ENCODE peak calls at places on chromosomes 7 and 10, in nine cellular contexts. H is transverse colon, W is heart left ventricle, C is erythroblast, X is A549, Q is vagina, P is right lobe of liver, I is tibial nerve, K is stomach. T is an unnamed sample.

GRCh38 chr7:91135703-91136102 is 128.5 kb upstream of the FZD1 start:
- DNase-seq in H (no peak), W (no peak), C (no peak), X (no peak), Q (no peak), P (no peak), I (no peak), K (no peak), T (no peak)

GRCh38 chr7:129169171-129169643 is 19.2 kb upstream of the SMO start:
- DNase-seq in H (peak), W (peak), C (peak), X (no peak), Q (no peak), P (peak), I (peak), K (peak), T (no peak)

GRCh38 chr7:24102988-24103387 is 181.0 kb upstream of the NPY start:
- DNase-seq in H (no peak), W (no peak), C (no peak), X (no peak), Q (no peak), P (no peak), I (no peak), K (no peak), T (no peak)

GRCh38 chr10:17959870-17960269 is 8.2 kb downstream of the SLC39A12 start:
- DNase-seq in H (no peak), W (no peak), C (no peak), X (no peak), Q (no peak), P (no peak), I (no peak), K (no peak), T (no peak)

GRCh38 chr7:24788956-24789576 is 31.8 kb upstream of the GSDME start:
- DNase-seq in H (no peak), W (no peak), C (no peak), X (no peak), Q (no peak), P (no peak), I (no peak), K (no peak), T (no peak)

GRCh38 chr10:72509951-72510350 is 115.9 kb downstream of the MICU1 start:
- DNase-seq in H (no peak), W (no peak), C (no peak), X (no peak), Q (no peak), P (no peak), I (no peak), K (no peak), T (no peak)

GRCh38 chr7:107998660-107999480 is 4.1 kb downstream of the LAMB1 start:
- DNase-seq in H (no peak), W (no peak), C (no peak), X (no peak), Q (no peak), P (no peak), I (no peak), K (no peak), T (no peak)

GRCh38 chr7:117193564-117193963 is 129.3 kb downstream of the WNT2 start:
- DNase-seq in H (no peak), W (no peak), C (peak), X (no peak), Q (no peak), P (no peak), I (no peak), K (no peak), T (no peak)

GRCh38 chr7:117068511-117069155 is 115.3 kb downstream of the ST7 start:
- DNase-seq in H (no peak), W (no peak), C (no peak), X (no peak), Q (no peak), P (no peak), I (no peak), K (no peak), T (no peak)

GRCh38 chr10:89346264-89346971 is 18.6 kb downstream of the IFIT3 start:
- DNase-seq in H (no peak), W (no peak), C (no peak), X (no peak), Q (no peak), P (no peak), I (peak), K (no peak), T (no peak)

GRCh38 chr7:106344861-106345260 is 60.1 kb upstream of the NAMPT start:
- DNase-seq in H (no peak), W (no peak), C (no peak), X (no peak), Q (no peak), P (no peak), I (peak), K (no peak), T (no peak)

GRCh38 chr7:31860925-31861324 is 173.9 kb downstream of the PPP1R17 start:
- DNase-seq in H (no peak), W (no peak), C (no peak), X (no peak), Q (no peak), P (no peak), I (no peak), K (no peak), T (no peak)

GRCh38 chr10:70602665-70603438 is at the start of gene PRF1:
- DNase-seq in H (peak), W (peak), C (no peak), X (no peak), Q (no peak), P (peak), I (no peak), K (peak), T (no peak)

GRCh38 chr7:33671521-33672262 is 233.6 kb upstream of the BMPER start:
- DNase-seq in H (no peak), W (no peak), C (no peak), X (no peak), Q (no peak), P (no peak), I (no peak), K (no peak), T (no peak)

GRCh38 chr7:90384433-90384832 is 18.8 kb upstream of the CLDN12 start:
- DNase-seq in H (no peak), W (no peak), C (no peak), X (no peak), Q (no peak), P (no peak), I (no peak), K (no peak), T (no peak)

DNA sequence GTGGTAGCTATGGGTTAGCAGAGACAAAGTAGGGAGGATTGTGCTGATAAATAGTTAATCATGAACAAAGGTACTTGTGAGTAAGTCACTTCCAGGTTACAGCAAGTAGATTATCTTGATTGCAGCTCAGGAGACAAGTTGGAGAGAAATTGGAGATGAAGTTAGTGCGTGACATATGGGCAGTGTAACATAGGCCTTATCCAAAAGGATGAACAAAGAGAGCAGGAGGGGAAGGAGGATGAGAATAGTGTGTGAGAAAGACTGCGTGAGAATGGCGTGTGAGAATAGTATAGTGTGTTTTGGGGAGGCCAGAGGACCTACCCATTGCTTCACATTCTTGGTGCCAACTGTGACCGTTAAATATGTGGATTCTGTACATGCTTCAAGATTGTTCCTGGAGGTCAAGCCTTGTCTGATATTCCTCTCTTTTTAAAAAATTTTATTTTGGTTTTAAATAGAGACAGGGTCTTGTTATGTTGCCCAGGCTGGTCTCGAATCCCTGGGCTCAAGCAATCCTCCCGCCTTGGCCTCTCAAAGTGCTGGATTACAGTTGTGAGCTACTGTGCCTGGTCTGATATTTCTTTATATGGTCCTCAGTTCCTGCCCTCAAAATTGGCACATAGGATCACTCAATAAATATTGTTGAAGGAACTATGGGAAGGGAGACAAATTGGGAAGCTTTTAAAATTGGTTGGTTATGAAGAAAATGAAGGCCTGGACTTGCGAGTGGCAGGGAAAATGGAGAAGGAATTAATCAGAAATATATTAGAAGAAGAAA is 3.2 kb downstream of the VCL start:
- DNase-seq in H (no peak), W (no peak), C (no peak), X (no peak), Q (no peak), P (no peak), I (no peak), K (no peak), T (no peak)
- TF ChIP-seq POLR2A in H (no peak), W (no peak), C (no peak), X (no peak), Q (no peak), P (no peak), I (no peak), K (no peak), T (no peak)

DNA sequence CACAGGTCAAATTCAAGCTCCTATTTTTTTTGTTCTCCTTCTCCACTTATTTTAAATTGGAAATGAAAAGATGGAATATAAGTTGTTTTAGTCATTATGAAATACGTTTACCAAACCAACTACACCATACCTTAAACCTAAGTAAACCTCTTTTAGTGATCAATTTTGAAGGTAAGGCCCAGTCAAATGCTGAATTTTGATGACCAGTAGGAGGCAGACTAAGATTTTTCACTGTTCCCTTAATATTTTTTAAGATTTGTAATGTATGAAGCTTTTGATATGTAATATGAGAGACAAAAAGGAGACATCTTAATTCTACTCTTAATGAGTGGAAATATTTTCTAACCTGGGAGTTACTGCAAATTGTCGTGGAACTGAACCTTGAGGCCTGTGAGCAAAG is 311.6 kb downstream of the EXOC4 start:
- DNase-seq in H (no peak), W (no peak), C (no peak), X (no peak), Q (no peak), P (no peak), I (no peak), K (no peak), T (no peak)
- TF ChIP-seq POLR2A in H (no peak), W (no peak), C (no peak), X (no peak), Q (no peak), P (no peak), I (no peak), K (no peak), T (no peak)

DNA sequence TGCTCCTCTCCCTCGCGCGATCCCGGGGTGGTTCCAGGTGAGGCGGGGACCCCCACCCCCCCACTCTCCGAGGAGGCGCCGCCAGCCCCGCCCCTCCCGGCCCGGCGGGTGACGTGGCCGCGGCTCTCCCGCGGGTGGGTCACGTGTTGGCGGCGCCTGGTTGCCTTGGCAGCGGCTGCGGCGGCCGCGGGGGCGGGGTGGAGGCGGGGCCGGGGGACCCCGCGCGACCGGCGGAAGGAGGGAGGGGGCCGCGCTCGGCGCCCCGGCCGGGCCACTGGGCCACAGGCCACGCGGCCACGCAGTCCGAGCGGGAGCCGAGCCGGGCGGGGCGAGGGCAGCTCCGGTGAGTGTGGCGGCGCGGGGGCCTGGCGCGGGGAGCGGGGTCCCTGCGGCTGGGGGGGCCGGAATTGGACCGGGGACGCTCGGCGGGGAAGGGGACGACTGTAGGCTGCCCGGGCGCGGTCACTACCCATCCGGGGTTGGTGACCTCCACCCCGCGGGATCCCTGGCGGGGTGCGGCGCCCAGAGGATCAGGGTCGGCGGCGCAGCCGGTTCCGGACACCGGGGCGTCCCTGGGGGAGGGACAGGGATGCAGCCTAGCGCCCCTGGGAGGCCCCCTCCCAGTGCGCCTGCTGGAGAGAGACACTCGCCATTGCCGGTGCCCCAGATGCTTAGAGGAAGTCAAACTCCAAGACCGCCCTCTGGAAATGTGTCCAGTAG is at the start of gene ORAI2:
- DNase-seq in H (peak), W (peak), C (peak), X (peak), Q (no peak), P (peak), I (peak), K (peak), T (peak)
- TF ChIP-seq POLR2A in H (no peak), W (peak), C (peak), X (peak), Q (no peak), P (no peak), I (no peak), K (no peak), T (peak)

GRCh38 chr10:132538790-132539421 is 1.3 kb downstream of the INPP5A start:
- DNase-seq in H (peak), W (peak), C (no peak), X (no peak), Q (no peak), P (peak), I (no peak), K (no peak), T (no peak)

GRCh38 chr10:132538031-132538789 is 623 bp downstream of the INPP5A start:
- DNase-seq in H (peak), W (peak), C (peak), X (no peak), Q (no peak), P (peak), I (no peak), K (peak), T (no peak)

GRCh38 chr10:132536241-132536963 is 1.2 kb upstream of the INPP5A start:
- DNase-seq in H (peak), W (peak), C (no peak), X (no peak), Q (no peak), P (peak), I (no peak), K (peak), T (no peak)

GRCh38 chr10:132536964-132537712 is 449 bp upstream of the INPP5A start:
- DNase-seq in H (peak), W (peak), C (peak), X (peak), Q (no peak), P (peak), I (peak), K (peak), T (peak)

GRCh38 chr10:132537713-132538020 is at the start of gene INPP5A:
- DNase-seq in H (no peak), W (no peak), C (no peak), X (no peak), Q (no peak), P (no peak), I (no peak), K (no peak), T (no peak)
- TF ChIP-seq POLR2A in H (peak), W (peak), C (no peak), X (peak), Q (peak), P (peak), I (peak), K (no peak), T (peak)

GRCh38 chr7:44654255-44654791 is 47.9 kb downstream of the OGDH start:
- DNase-seq in H (no peak), W (no peak), C (peak), X (no peak), Q (no peak), P (no peak), I (no peak), K (no peak), T (no peak)

GRCh38 chr7:44655341-44655740 is 48.9 kb downstream of the OGDH start:
- DNase-seq in H (no peak), W (no peak), C (no peak), X (no peak), Q (no peak), P (no peak), I (no peak), K (no peak), T (no peak)

GRCh38 chr7:44661233-44661632 is 54.8 kb downstream of the OGDH start:
- DNase-seq in H (no peak), W (no peak), C (no peak), X (no peak), Q (no peak), P (no peak), I (no peak), K (no peak), T (no peak)

GRCh38 chr7:44664756-44665461 is 58.5 kb downstream of the OGDH start:
- DNase-seq in H (no peak), W (no peak), C (no peak), X (no peak), Q (no peak), P (no peak), I (no peak), K (no peak), T (no peak)

DNA sequence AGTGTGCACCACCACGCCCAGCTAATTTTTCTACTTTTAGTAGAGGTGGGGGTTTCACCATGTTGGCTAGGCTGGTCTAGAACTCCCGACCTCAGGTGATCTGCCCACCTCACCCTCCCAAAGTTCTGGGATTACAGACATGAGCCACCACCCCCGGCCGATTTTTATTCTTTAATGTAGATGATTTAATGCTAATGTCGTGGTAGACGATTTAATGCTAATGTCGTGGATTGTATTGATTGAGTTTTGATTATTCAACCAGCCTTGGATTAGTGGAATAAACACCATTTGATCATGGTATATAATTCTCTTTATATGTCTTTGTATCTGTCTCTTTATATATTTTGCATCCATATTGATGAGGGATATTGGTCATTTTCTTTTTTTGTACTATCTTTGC is 52.6 kb downstream of the OGDH start:
- DNase-seq in H (no peak), W (no peak), C (no peak), X (no peak), Q (no peak), P (no peak), I (no peak), K (no peak), T (no peak)
- TF ChIP-seq POLR2A in H (no peak), W (no peak), C (no peak), X (no peak), Q (no peak), P (no peak), I (no peak), K (no peak), T (no peak)

GRCh38 chr7:87870471-87870870 is 5.7 kb downstream of the SLC25A40 start:
- DNase-seq in H (no peak), W (no peak), C (no peak), X (no peak), Q (no peak), P (no peak), I (no peak), K (no peak), T (no peak)

GRCh38 chr7:87866089-87866488 is 10.1 kb downstream of the SLC25A40 start:
- DNase-seq in H (no peak), W (no peak), C (no peak), X (no peak), Q (no peak), P (no peak), I (no peak), K (no peak), T (no peak)
- TF ChIP-seq POLR2A in H (no peak), W (no peak), C (no peak), X (no peak), Q (no peak), P (no peak), I (no peak), K (no peak), T (no peak)

DNA sequence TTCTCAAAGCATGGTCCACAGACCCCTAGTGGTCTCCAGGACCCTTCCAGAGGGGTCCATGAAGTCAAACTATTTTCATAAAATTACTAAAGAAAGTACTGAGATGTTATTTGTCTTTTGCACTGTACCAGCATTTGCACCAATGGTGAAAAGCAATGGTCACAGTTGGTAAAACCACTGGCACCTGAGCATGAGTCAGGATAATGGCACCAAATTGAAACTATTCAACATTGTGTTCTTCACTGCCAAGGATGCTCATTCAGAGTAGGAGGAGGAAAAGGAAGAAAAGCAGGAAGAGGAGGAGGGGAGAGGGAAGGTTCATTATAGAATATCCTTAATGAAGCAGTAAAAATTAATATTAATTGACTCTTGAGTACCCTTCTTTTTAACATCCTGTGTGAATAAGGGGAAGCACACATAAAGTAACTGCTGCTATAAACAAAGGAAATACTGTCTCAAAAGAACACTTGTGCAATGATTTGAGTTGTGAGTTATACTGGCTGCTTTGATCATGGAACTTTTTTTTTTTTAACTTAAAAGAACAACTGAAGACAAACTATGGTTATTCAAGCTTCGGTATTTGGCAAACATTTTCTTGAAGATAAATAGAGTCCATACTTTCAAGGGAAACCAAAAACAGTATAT is 60.2 kb downstream of the MPP7 start:
- DNase-seq in H (no peak), W (no peak), C (no peak), X (no peak), Q (no peak), P (no peak), I (no peak), K (no peak), T (no peak)
- TF ChIP-seq POLR2A in H (no peak), W (no peak), C (no peak), X (no peak), Q (no peak), P (no peak), I (no peak), K (no peak), T (no peak)